ENCODE peak calls at places on chromosomes 11 and 22, in six cellular contexts. One of them, this sample, is unnamed. For H3K4me1, the result is how much of the 10 kb centered on the place peaks cover.

GRCh38 chr22:29642694-29643093 is 39.3 kb downstream of the NF2 start:
- DNase-seq in Peyer's patch: no peak
- DNase-seq in naive thymus-derived CD4-positive, alpha-beta T cell: no peak
- DNase-seq in fibroblast of lung: no peak
- DNase-seq in CD4-positive, alpha-beta memory T cell: no peak
- DNase-seq in neural progenitor cell: no peak
- DNase-seq in this sample: no peak

GRCh38 chr11:114180301-114181055 is 115.7 kb upstream of the NNMT start:
- DNase-seq in Peyer's patch: peak
- DNase-seq in naive thymus-derived CD4-positive, alpha-beta T cell: no peak
- DNase-seq in fibroblast of lung: peak
- DNase-seq in CD4-positive, alpha-beta memory T cell: no peak
- DNase-seq in neural progenitor cell: peak
- DNase-seq in this sample: peak

GRCh38 chr11:3861698-3862097 is 6.2 kb downstream of the STIM1 start:
- DNase-seq in Peyer's patch: no peak
- DNase-seq in naive thymus-derived CD4-positive, alpha-beta T cell: no peak
- DNase-seq in fibroblast of lung: no peak
- DNase-seq in CD4-positive, alpha-beta memory T cell: no peak
- DNase-seq in neural progenitor cell: no peak
- DNase-seq in this sample: no peak

GRCh38 chr11:97687106-97687505 is 1297.3 kb downstream of the JRKL start:
- DNase-seq in Peyer's patch: no peak
- DNase-seq in naive thymus-derived CD4-positive, alpha-beta T cell: no peak
- DNase-seq in fibroblast of lung: no peak
- DNase-seq in CD4-positive, alpha-beta memory T cell: no peak
- DNase-seq in neural progenitor cell: peak
- DNase-seq in this sample: no peak

GRCh38 chr11:111542606-111543275 is 2.2 kb downstream of the LAYN start:
- DNase-seq in Peyer's patch: no peak
- DNase-seq in naive thymus-derived CD4-positive, alpha-beta T cell: no peak
- DNase-seq in fibroblast of lung: no peak
- DNase-seq in CD4-positive, alpha-beta memory T cell: no peak
- DNase-seq in neural progenitor cell: no peak
- DNase-seq in this sample: no peak

GRCh38 chr11:114399903-114400221 is 449 bp downstream of the C11orf71 start:
- DNase-seq in Peyer's patch: peak
- DNase-seq in naive thymus-derived CD4-positive, alpha-beta T cell: no peak
- DNase-seq in fibroblast of lung: no peak
- DNase-seq in CD4-positive, alpha-beta memory T cell: no peak
- DNase-seq in neural progenitor cell: peak
- DNase-seq in this sample: no peak

GRCh38 chr11:125128450-125128849 is 17.0 kb upstream of the TMEM218 start:
- DNase-seq in Peyer's patch: no peak
- DNase-seq in naive thymus-derived CD4-positive, alpha-beta T cell: no peak
- DNase-seq in fibroblast of lung: peak
- DNase-seq in CD4-positive, alpha-beta memory T cell: no peak
- DNase-seq in neural progenitor cell: no peak
- DNase-seq in this sample: no peak

GRCh38 chr11:35387341-35387982 is 31.9 kb downstream of the SLC1A2 start:
- DNase-seq in Peyer's patch: no peak
- DNase-seq in naive thymus-derived CD4-positive, alpha-beta T cell: no peak
- DNase-seq in fibroblast of lung: no peak
- DNase-seq in CD4-positive, alpha-beta memory T cell: no peak
- DNase-seq in neural progenitor cell: no peak
- DNase-seq in this sample: no peak

GRCh38 chr22:29083576-29084566 is 11.0 kb downstream of the KREMEN1 start:
- DNase-seq in Peyer's patch: no peak
- DNase-seq in naive thymus-derived CD4-positive, alpha-beta T cell: no peak
- DNase-seq in fibroblast of lung: no peak
- DNase-seq in CD4-positive, alpha-beta memory T cell: no peak
- DNase-seq in neural progenitor cell: no peak
- DNase-seq in this sample: no peak

GRCh38 chr11:22711880-22712279 is 45.5 kb downstream of the GAS2 start:
- DNase-seq in Peyer's patch: no peak
- DNase-seq in naive thymus-derived CD4-positive, alpha-beta T cell: no peak
- DNase-seq in fibroblast of lung: no peak
- DNase-seq in CD4-positive, alpha-beta memory T cell: no peak
- DNase-seq in neural progenitor cell: no peak
- DNase-seq in this sample: no peak

GRCh38 chr11:117519170-117519569 is 191.5 kb downstream of the CEP164 start:
- DNase-seq in Peyer's patch: no peak
- DNase-seq in naive thymus-derived CD4-positive, alpha-beta T cell: no peak
- DNase-seq in fibroblast of lung: no peak
- DNase-seq in CD4-positive, alpha-beta memory T cell: no peak
- DNase-seq in neural progenitor cell: peak
- DNase-seq in this sample: no peak

GRCh38 chr11:58928691-58929090 is 10.6 kb upstream of the GLYATL1 start:
- DNase-seq in Peyer's patch: no peak
- DNase-seq in naive thymus-derived CD4-positive, alpha-beta T cell: no peak
- DNase-seq in fibroblast of lung: no peak
- DNase-seq in CD4-positive, alpha-beta memory T cell: no peak
- DNase-seq in neural progenitor cell: no peak
- DNase-seq in this sample: no peak

GRCh38 chr11:10722307-10722706 is 28.7 kb upstream of the CTR9 start:
- DNase-seq in Peyer's patch: no peak
- DNase-seq in naive thymus-derived CD4-positive, alpha-beta T cell: no peak
- DNase-seq in fibroblast of lung: no peak
- DNase-seq in CD4-positive, alpha-beta memory T cell: no peak
- DNase-seq in neural progenitor cell: no peak
- DNase-seq in this sample: no peak

GRCh38 chr22:21069375-21069774 is 23.6 kb downstream of the LRRC74B start:
- DNase-seq in Peyer's patch: no peak
- DNase-seq in naive thymus-derived CD4-positive, alpha-beta T cell: no peak
- DNase-seq in fibroblast of lung: no peak
- DNase-seq in CD4-positive, alpha-beta memory T cell: no peak
- DNase-seq in neural progenitor cell: no peak
- DNase-seq in this sample: no peak

GRCh38 chr11:32510039-32510438 is 73.6 kb upstream of the EIF3M start:
- DNase-seq in Peyer's patch: no peak
- DNase-seq in naive thymus-derived CD4-positive, alpha-beta T cell: no peak
- DNase-seq in fibroblast of lung: no peak
- DNase-seq in CD4-positive, alpha-beta memory T cell: no peak
- DNase-seq in neural progenitor cell: no peak
- DNase-seq in this sample: no peak

GRCh38 chr11:122028561-122028960 is 87.5 kb downstream of the BLID start:
- DNase-seq in Peyer's patch: no peak
- DNase-seq in naive thymus-derived CD4-positive, alpha-beta T cell: no peak
- DNase-seq in fibroblast of lung: no peak
- DNase-seq in CD4-positive, alpha-beta memory T cell: no peak
- DNase-seq in neural progenitor cell: no peak
- DNase-seq in this sample: no peak

GRCh38 chr11:122033631-122034030 is 82.4 kb downstream of the BLID start:
- DNase-seq in Peyer's patch: no peak
- DNase-seq in naive thymus-derived CD4-positive, alpha-beta T cell: no peak
- DNase-seq in fibroblast of lung: no peak
- DNase-seq in CD4-positive, alpha-beta memory T cell: no peak
- DNase-seq in neural progenitor cell: no peak
- DNase-seq in this sample: no peak

GRCh38 chr11:122036022-122036421 is 80.0 kb downstream of the BLID start:
- DNase-seq in Peyer's patch: no peak
- DNase-seq in naive thymus-derived CD4-positive, alpha-beta T cell: no peak
- DNase-seq in fibroblast of lung: peak
- DNase-seq in CD4-positive, alpha-beta memory T cell: no peak
- DNase-seq in neural progenitor cell: no peak
- DNase-seq in this sample: no peak

GRCh38 chr11:122033193-122033592 is 82.8 kb downstream of the BLID start:
- DNase-seq in Peyer's patch: no peak
- DNase-seq in naive thymus-derived CD4-positive, alpha-beta T cell: no peak
- DNase-seq in fibroblast of lung: no peak
- DNase-seq in CD4-positive, alpha-beta memory T cell: no peak
- DNase-seq in neural progenitor cell: no peak
- DNase-seq in this sample: no peak

GRCh38 chr11:122032317-122032716 is 83.7 kb downstream of the BLID start:
- DNase-seq in Peyer's patch: no peak
- DNase-seq in naive thymus-derived CD4-positive, alpha-beta T cell: no peak
- DNase-seq in fibroblast of lung: peak
- DNase-seq in CD4-positive, alpha-beta memory T cell: no peak
- DNase-seq in neural progenitor cell: no peak
- DNase-seq in this sample: no peak
- H3K27ac ChIP-seq in Peyer's patch: no peak
- H3K27ac ChIP-seq in naive thymus-derived CD4-positive, alpha-beta T cell: no peak
- H3K27ac ChIP-seq in fibroblast of lung: no peak
- H3K27ac ChIP-seq in CD4-positive, alpha-beta memory T cell: no peak
- H3K27ac ChIP-seq in neural progenitor cell: no peak
- H3K27ac ChIP-seq in this sample: no peak

GRCh38 chr11:96061730-96062524 is 138.0 kb upstream of the MTMR2 start:
- DNase-seq in Peyer's patch: no peak
- DNase-seq in naive thymus-derived CD4-positive, alpha-beta T cell: peak
- DNase-seq in fibroblast of lung: no peak
- DNase-seq in CD4-positive, alpha-beta memory T cell: peak
- DNase-seq in neural progenitor cell: no peak
- DNase-seq in this sample: peak

GRCh38 chr11:96063886-96064285 is 140.0 kb upstream of the MTMR2 start:
- DNase-seq in Peyer's patch: no peak
- DNase-seq in naive thymus-derived CD4-positive, alpha-beta T cell: no peak
- DNase-seq in fibroblast of lung: no peak
- DNase-seq in CD4-positive, alpha-beta memory T cell: no peak
- DNase-seq in neural progenitor cell: no peak
- DNase-seq in this sample: no peak

GRCh38 chr11:96067160-96067559 is 143.3 kb upstream of the MTMR2 start:
- DNase-seq in Peyer's patch: no peak
- DNase-seq in naive thymus-derived CD4-positive, alpha-beta T cell: no peak
- DNase-seq in fibroblast of lung: no peak
- DNase-seq in CD4-positive, alpha-beta memory T cell: no peak
- DNase-seq in neural progenitor cell: no peak
- DNase-seq in this sample: no peak

GRCh38 chr11:96063053-96063452 is 139.1 kb upstream of the MTMR2 start:
- DNase-seq in Peyer's patch: no peak
- DNase-seq in naive thymus-derived CD4-positive, alpha-beta T cell: no peak
- DNase-seq in fibroblast of lung: no peak
- DNase-seq in CD4-positive, alpha-beta memory T cell: no peak
- DNase-seq in neural progenitor cell: no peak
- DNase-seq in this sample: no peak

DNA sequence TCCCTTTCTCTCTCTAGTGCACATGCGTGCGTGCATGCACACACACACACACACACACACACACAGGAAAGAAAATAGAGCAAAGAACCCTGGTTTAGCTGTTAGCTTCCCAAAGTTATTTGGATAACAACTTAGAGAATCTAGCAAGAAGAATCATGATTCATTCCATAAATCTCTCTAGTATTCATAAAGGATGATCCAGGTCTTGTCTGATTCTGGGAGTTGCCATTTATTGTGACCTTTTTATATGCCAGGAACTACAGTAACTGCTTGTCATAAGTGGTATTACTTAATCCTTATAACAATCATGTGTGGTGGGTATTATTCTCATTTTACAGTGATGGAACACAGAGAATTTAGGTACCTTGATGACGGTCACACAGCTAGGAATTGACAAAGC is 141.5 kb upstream of the MTMR2 start:
- DNase-seq in Peyer's patch: no peak
- DNase-seq in naive thymus-derived CD4-positive, alpha-beta T cell: no peak
- DNase-seq in fibroblast of lung: no peak
- DNase-seq in CD4-positive, alpha-beta memory T cell: no peak
- DNase-seq in neural progenitor cell: no peak
- DNase-seq in this sample: no peak
- H3K4me1 ChIP-seq in Peyer's patch: under half
- H3K4me1 ChIP-seq in naive thymus-derived CD4-positive, alpha-beta T cell: under half
- H3K4me1 ChIP-seq in fibroblast of lung: under half
- H3K4me1 ChIP-seq in CD4-positive, alpha-beta memory T cell: under half
- H3K4me1 ChIP-seq in neural progenitor cell: under half
- H3K4me1 ChIP-seq in this sample: under half

GRCh38 chr11:76268498-76268897 is 62.2 kb upstream of the WNT11 start:
- DNase-seq in Peyer's patch: no peak
- DNase-seq in naive thymus-derived CD4-positive, alpha-beta T cell: no peak
- DNase-seq in fibroblast of lung: no peak
- DNase-seq in CD4-positive, alpha-beta memory T cell: no peak
- DNase-seq in neural progenitor cell: no peak
- DNase-seq in this sample: no peak

GRCh38 chr11:76265771-76266241 is 59.5 kb upstream of the WNT11 start:
- DNase-seq in Peyer's patch: no peak
- DNase-seq in naive thymus-derived CD4-positive, alpha-beta T cell: no peak
- DNase-seq in fibroblast of lung: no peak
- DNase-seq in CD4-positive, alpha-beta memory T cell: no peak
- DNase-seq in neural progenitor cell: no peak
- DNase-seq in this sample: no peak

GRCh38 chr11:76267563-76267962 is 61.3 kb upstream of the WNT11 start:
- DNase-seq in Peyer's patch: no peak
- DNase-seq in naive thymus-derived CD4-positive, alpha-beta T cell: no peak
- DNase-seq in fibroblast of lung: peak
- DNase-seq in CD4-positive, alpha-beta memory T cell: no peak
- DNase-seq in neural progenitor cell: no peak
- DNase-seq in this sample: no peak

GRCh38 chr11:76266701-76267100 is 60.4 kb upstream of the WNT11 start:
- DNase-seq in Peyer's patch: no peak
- DNase-seq in naive thymus-derived CD4-positive, alpha-beta T cell: no peak
- DNase-seq in fibroblast of lung: no peak
- DNase-seq in CD4-positive, alpha-beta memory T cell: no peak
- DNase-seq in neural progenitor cell: no peak
- DNase-seq in this sample: no peak

DNA sequence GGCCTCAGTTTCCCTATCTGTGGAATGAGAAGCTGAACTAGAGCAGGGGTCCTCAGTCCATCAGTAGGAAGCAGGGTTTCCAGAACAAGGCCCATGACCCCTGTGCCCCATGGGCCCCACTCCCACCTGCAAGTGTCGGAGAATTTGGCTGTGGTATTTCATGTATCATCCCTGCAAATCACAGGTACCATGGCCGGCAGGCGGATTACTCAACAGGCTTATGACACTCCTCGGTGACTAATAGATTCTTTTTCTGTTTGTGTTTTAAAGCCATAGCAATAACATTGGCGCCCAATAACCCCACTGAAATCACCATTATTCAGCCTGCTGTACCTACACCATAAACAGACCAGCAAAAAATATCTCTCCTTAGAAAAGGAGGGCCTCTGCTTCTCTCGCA is 60.0 kb upstream of the WNT11 start:
- DNase-seq in Peyer's patch: no peak
- DNase-seq in naive thymus-derived CD4-positive, alpha-beta T cell: no peak
- DNase-seq in fibroblast of lung: peak
- DNase-seq in CD4-positive, alpha-beta memory T cell: no peak
- DNase-seq in neural progenitor cell: no peak
- DNase-seq in this sample: no peak
- H3K27ac ChIP-seq in Peyer's patch: no peak
- H3K27ac ChIP-seq in naive thymus-derived CD4-positive, alpha-beta T cell: no peak
- H3K27ac ChIP-seq in fibroblast of lung: no peak
- H3K27ac ChIP-seq in CD4-positive, alpha-beta memory T cell: no peak
- H3K27ac ChIP-seq in neural progenitor cell: no peak
- H3K27ac ChIP-seq in this sample: no peak

DNA sequence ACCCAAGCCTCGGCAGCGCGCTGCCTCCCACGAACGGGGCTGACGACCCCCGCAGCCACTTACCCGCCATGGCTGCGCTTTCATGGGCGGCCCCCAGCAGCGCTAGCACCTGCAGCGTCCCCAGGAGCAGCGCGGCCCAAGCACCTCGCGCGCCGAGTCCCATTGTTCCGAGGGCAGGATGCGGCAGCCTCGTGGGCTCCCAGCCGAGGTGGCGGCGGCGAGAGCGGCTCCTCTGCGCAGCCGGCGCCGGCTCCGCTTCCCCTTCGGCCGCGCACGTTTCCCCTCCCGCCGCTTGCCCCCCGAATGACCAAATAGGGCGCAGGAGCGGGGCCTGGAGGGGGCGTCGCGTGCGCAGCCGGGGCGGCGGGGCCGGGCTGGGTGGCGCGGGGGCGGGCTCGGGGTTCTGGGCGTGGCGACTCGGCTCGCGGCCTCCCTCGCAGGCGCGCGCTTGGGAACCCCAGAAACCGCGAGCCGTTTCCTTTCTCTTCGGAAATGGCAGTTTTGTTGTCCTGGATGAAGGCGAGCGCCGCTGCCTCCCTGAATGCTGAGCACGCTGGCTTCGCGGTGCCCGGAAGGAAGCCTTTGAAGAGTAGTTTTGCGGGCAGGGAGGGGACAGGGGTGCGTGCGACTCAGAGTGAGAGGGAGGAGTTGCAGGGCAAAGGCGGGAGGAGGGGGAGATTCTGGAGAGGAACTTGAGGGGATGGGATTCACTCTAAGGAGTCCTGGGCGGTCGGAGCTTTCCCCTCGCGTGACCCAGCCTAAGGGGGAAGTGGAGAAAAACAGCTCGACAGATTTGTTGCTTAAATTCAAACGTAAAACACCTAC is at the start of gene TMEM123:
- DNase-seq in Peyer's patch: peak
- DNase-seq in naive thymus-derived CD4-positive, alpha-beta T cell: peak
- DNase-seq in fibroblast of lung: peak
- DNase-seq in CD4-positive, alpha-beta memory T cell: peak
- DNase-seq in neural progenitor cell: peak
- DNase-seq in this sample: peak
- H3K4me1 ChIP-seq in Peyer's patch: under half
- H3K4me1 ChIP-seq in naive thymus-derived CD4-positive, alpha-beta T cell: under half
- H3K4me1 ChIP-seq in fibroblast of lung: under half
- H3K4me1 ChIP-seq in CD4-positive, alpha-beta memory T cell: half or more
- H3K4me1 ChIP-seq in neural progenitor cell: under half
- H3K4me1 ChIP-seq in this sample: half or more